ENCODE peak calls at places on chromosomes 5 and 9, in nine cellular contexts. E is stomach, Q is HCT116, K is H1, R is GM12878, U is GM23338, D is breast epithelium, G is K562, Y is sigmoid colon. M is an unnamed sample. For H3K4me1, the result is how much of the 10 kb centered on the place peaks cover.

GRCh38 chr5:148853868-148854267 is 27.5 kb downstream of the ADRB2 start:
- DNase-seq in E (no peak), Q (no peak), K (no peak), R (no peak), U (no peak), D (no peak), G (no peak), Y (no peak), M (no peak)

GRCh38 chr9:135554718-135555117 is 6.8 kb upstream of the PAEP start:
- DNase-seq in E (no peak), Q (no peak), K (no peak), R (no peak), U (no peak), D (no peak), G (no peak), Y (no peak), M (no peak)

GRCh38 chr5:118430076-118430475 is 558.3 kb downstream of the DTWD2 start:
- DNase-seq in E (no peak), Q (no peak), K (no peak), R (no peak), U (no peak), D (no peak), G (no peak), Y (no peak), M (no peak)

GRCh38 chr5:179827684-179828083 is 7.0 kb downstream of the SQSTM1 start:
- DNase-seq in E (no peak), Q (no peak), K (no peak), R (no peak), U (peak), D (no peak), G (no peak), Y (peak), M (peak)

GRCh38 chr5:45507174-45507573 is 189.0 kb downstream of the HCN1 start:
- DNase-seq in E (no peak), Q (no peak), K (no peak), R (no peak), U (peak), D (no peak), G (no peak), Y (no peak), M (no peak)

GRCh38 chr9:34999576-34999975 is 10.0 kb downstream of the DNAJB5 start:
- DNase-seq in E (no peak), Q (no peak), K (no peak), R (no peak), U (no peak), D (no peak), G (no peak), Y (no peak), M (no peak)

GRCh38 chr5:79971156-79971555 is 19.9 kb downstream of the MTX3 start:
- DNase-seq in E (no peak), Q (no peak), K (no peak), R (no peak), U (no peak), D (no peak), G (no peak), Y (no peak), M (no peak)

GRCh38 chr5:100863736-100864135 is 39.3 kb downstream of the ST8SIA4 start:
- DNase-seq in E (no peak), Q (no peak), K (no peak), R (no peak), U (no peak), D (no peak), G (no peak), Y (no peak), M (no peak)

GRCh38 chr9:115396071-115396529 is 278.1 kb upstream of the TNC start:
- DNase-seq in E (no peak), Q (no peak), K (no peak), R (no peak), U (no peak), D (no peak), G (no peak), Y (no peak), M (no peak)

GRCh38 chr5:178403956-178404600 is 171.5 kb upstream of the PHYKPL start:
- DNase-seq in E (no peak), Q (no peak), K (no peak), R (no peak), U (no peak), D (no peak), G (no peak), Y (peak), M (no peak)

GRCh38 chr9:21559402-21560280 is 77.5 kb upstream of the IFNE start:
- DNase-seq in E (peak), Q (no peak), K (no peak), R (no peak), U (peak), D (peak), G (no peak), Y (peak), M (peak)

DNA sequence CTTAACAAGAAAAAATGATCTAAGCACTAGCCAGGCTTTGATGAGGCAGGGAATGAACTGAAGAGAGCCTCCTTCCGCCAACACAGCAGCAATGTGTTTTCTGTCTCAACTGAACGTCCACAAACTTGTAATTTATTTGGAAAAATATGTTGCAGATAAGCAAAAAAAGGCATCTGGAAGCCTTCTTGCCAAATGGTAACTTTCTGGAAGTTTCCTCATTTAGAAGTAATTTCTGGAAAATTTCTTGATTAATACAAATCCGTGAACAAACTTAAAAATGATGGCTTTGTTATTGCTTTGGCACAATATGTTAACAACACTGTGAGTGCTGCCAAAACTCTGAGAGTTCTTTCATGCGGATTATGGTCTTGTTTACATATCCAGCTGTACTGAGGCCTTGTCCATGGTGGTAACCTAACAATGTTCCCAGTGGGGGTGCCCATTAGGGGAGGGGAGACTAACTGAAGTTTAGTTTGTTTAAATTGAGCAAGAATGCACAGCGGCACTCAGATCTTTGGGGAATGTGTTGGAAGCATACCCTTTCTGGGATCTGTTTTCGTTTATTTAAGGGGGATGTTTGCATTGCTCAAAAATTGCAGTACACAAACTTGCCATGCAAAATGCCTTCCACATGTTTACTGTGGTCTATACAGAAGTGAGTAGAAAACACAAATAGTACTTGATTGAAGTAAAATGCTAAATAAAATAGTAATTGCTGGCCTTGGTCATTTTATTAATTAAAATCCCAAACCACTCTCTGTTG is 334.7 kb downstream of the NR2F1-AS1 start:
- DNase-seq in E (no peak), Q (no peak), K (peak), R (no peak), U (peak), D (no peak), G (no peak), Y (peak), M (no peak)
- H3K27ac ChIP-seq in E (peak), Q (peak), K (no peak), R (no peak), U (no peak), D (peak), G (no peak), Y (peak), M (no peak)

GRCh38 chr9:4984171-4984570 is 901 bp upstream of the JAK2 start:
- DNase-seq in E (no peak), Q (peak), K (no peak), R (no peak), U (no peak), D (peak), G (no peak), Y (no peak), M (no peak)
- H3K4me1 ChIP-seq in E (under half), Q (under half), K (under half), R (under half), U (under half), D (under half), G (under half), Y (under half), M (half or more)

GRCh38 chr9:129962889-129963703 is 79.9 kb downstream of the FNBP1 start:
- DNase-seq in E (peak), Q (no peak), K (no peak), R (peak), U (peak), D (no peak), G (no peak), Y (peak), M (peak)
- TF ChIP-seq POLR2AphosphoS5 in E (peak), Q (no peak), K (peak), R (peak), U (peak), D (peak), G (peak), Y (peak), M (no peak)

GRCh38 chr5:78610163-78610583 is 38.4 kb downstream of the LHFPL2 start:
- DNase-seq in E (no peak), Q (no peak), K (no peak), R (no peak), U (no peak), D (no peak), G (no peak), Y (peak), M (no peak)
- H3K27ac ChIP-seq in E (peak), Q (no peak), K (no peak), R (no peak), U (no peak), D (peak), G (no peak), Y (peak), M (no peak)

DNA sequence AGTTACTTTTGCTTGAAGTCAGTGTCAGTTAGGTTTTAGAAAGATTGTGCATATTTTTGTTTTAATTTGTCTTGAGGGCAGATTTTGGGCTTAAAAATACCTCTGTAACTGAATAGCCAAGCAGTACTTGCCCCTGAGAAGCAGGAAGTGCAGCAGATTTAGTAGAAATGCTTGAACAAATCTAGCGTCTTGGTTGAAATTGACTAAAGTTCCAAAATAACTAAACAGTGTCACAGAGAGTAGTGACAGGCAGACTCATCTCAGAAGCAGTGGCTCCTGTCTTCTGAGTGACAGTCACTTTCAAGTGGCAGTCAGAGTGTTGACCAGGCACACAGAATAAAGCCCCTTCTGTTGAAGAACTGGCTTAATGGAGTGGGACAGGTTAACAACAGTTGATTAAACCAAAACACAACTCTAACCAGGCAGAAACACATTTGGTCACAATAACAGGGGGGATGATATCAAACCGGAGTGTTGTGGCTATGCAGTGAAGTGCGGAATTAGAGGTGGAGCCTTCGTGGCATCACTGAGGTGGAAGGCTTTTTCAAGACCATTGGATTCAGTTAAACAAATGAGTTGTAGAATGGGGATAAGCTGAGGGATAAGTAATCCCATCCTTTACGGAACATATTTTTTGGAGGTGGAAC is 29.1 kb downstream of the TRIO start:
- DNase-seq in E (no peak), Q (no peak), K (no peak), R (peak), U (no peak), D (no peak), G (no peak), Y (no peak), M (no peak)
- H3K4me1 ChIP-seq in E (half or more), Q (under half), K (under half), R (half or more), U (half or more), D (under half), G (under half), Y (half or more), M (under half)

GRCh38 chr9:92964981-92965758 is 17.8 kb downstream of the FGD3 start:
- DNase-seq in E (peak), Q (no peak), K (no peak), R (no peak), U (no peak), D (peak), G (no peak), Y (no peak), M (peak)
- TF ChIP-seq POLR2AphosphoS5 in E (no peak), Q (no peak), K (no peak), R (no peak), U (no peak), D (no peak), G (no peak), Y (no peak), M (peak)

GRCh38 chr5:157473383-157474370 is 13.7 kb downstream of the NIPAL4 start:
- DNase-seq in E (no peak), Q (no peak), K (no peak), R (no peak), U (no peak), D (no peak), G (no peak), Y (peak), M (no peak)
- H3K27ac ChIP-seq in E (no peak), Q (no peak), K (no peak), R (no peak), U (no peak), D (no peak), G (no peak), Y (peak), M (peak)

DNA sequence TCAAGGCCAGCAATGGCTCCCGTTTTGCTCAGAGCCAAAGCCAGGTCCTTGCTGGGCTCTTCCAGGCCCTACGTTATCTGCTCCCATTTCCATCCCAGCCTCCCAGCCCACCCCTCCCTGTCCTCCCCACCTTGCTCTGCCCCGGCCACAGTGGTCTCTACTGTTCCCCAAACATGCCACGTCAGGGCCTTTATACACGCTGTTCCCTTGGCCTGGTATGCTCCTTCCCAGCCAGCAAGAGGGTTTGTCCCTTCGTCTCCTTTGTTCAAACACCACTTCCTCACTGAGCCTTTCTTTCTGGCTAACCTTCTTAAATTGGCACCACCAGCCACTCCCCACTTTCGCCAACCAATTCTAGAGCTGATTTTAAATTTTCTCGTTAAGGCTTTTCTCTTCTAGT is 9.8 kb downstream of the SH2D3C start:
- DNase-seq in E (no peak), Q (no peak), K (no peak), R (no peak), U (no peak), D (no peak), G (no peak), Y (no peak), M (no peak)
- H3K4me1 ChIP-seq in E (under half), Q (under half), K (under half), R (under half), U (under half), D (under half), G (under half), Y (under half), M (half or more)

GRCh38 chr5:150219861-150220260 is 30.0 kb downstream of the SLC6A7 start:
- DNase-seq in E (no peak), Q (no peak), K (no peak), R (no peak), U (no peak), D (no peak), G (no peak), Y (no peak), M (no peak)

GRCh38 chr5:150224483-150225027 is 34.7 kb downstream of the SLC6A7 start:
- DNase-seq in E (no peak), Q (no peak), K (no peak), R (no peak), U (no peak), D (no peak), G (peak), Y (no peak), M (no peak)

GRCh38 chr5:150223474-150223873 is 33.6 kb downstream of the SLC6A7 start:
- DNase-seq in E (no peak), Q (no peak), K (no peak), R (no peak), U (no peak), D (no peak), G (no peak), Y (no peak), M (no peak)

GRCh38 chr5:150221471-150221870 is 31.6 kb downstream of the SLC6A7 start:
- DNase-seq in E (no peak), Q (no peak), K (no peak), R (no peak), U (no peak), D (no peak), G (no peak), Y (no peak), M (no peak)

DNA sequence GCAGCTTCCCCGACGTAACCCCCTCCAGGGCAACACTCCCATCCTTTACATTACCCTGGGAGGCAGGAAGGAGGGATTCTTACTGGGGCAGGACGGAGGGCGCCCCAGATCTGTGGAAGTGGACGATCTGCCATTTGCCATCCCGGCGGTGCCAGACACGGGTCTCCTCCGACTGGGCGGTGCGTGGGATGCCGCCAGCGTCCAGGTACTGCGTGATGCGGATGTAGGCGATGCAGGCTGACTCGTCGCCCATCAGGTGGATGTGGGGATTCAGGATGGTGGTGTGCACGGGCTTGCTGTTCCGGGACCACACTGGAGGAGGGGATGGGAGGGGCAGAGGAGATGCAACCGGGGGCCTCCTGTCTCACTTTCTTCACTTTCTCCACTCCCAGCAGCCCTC is 33.0 kb downstream of the SLC6A7 start:
- DNase-seq in E (no peak), Q (no peak), K (no peak), R (no peak), U (no peak), D (no peak), G (no peak), Y (no peak), M (no peak)
- TF ChIP-seq POLR2AphosphoS5 in E (no peak), Q (no peak), K (no peak), R (no peak), U (no peak), D (no peak), G (no peak), Y (no peak), M (no peak)

GRCh38 chr9:33051149-33051548 is 25.3 kb downstream of the SMU1 start:
- DNase-seq in E (no peak), Q (no peak), K (no peak), R (no peak), U (no peak), D (no peak), G (no peak), Y (no peak), M (no peak)
- H3K27ac ChIP-seq in E (no peak), Q (no peak), K (no peak), R (no peak), U (no peak), D (no peak), G (no peak), Y (no peak), M (peak)

M was measured in spleen.